ENCODE peak calls at places on chromosomes 3 and 15, in seven cellular contexts. X is activated naive CD8-positive, alpha-beta T cell treated with anti-CD3 and anti-CD28 coated beads, Interleukin-2, amount 50 U/mL, for 16 hours; D is pons; N is cardiac muscle cell; L is HEK293T; O is NCI-H345; I is amniotic stem cell. P is an unnamed sample.

GRCh38 chr3:135805752-135806151 is 159.8 kb upstream of the PPP2R3A start:
- DNase-seq in L (no peak), O (no peak), D (no peak), X (no peak), N (no peak), I (no peak), P (no peak)

GRCh38 chr3:25513642-25514266 is 85.7 kb downstream of the RARB start:
- DNase-seq in X (no peak), D (no peak), O (no peak), I (no peak), L (no peak), N (no peak), P (no peak)

GRCh38 chr15:49415638-49416037 is 7.4 kb upstream of the FGF7 start:
- DNase-seq in O (no peak), D (no peak), X (no peak), N (peak), L (no peak), I (peak), P (no peak)

GRCh38 chr15:83651541-83651940 is 2.4 kb upstream of the ADAMTSL3 start:
- DNase-seq in L (no peak), N (no peak), D (no peak), O (no peak), I (no peak), X (no peak), P (peak)

GRCh38 chr15:83833569-83833968 is 179.6 kb downstream of the ADAMTSL3 start:
- DNase-seq in N (no peak), D (no peak), I (no peak), L (no peak), X (no peak), O (no peak), P (no peak)

GRCh38 chr3:101533603-101533968 is 20.6 kb upstream of the SENP7 start:
- DNase-seq in N (no peak), X (no peak), I (no peak), O (no peak), L (no peak), D (no peak), P (no peak)

GRCh38 chr3:122572940-122573412 is 4.5 kb upstream of the PARP15 start:
- DNase-seq in O (no peak), N (peak), X (no peak), D (no peak), L (no peak), I (no peak), P (no peak)

GRCh38 chr3:28664123-28664522 is 315.5 kb upstream of the AZI2 start:
- DNase-seq in O (no peak), X (no peak), N (no peak), I (no peak), L (no peak), D (no peak), P (no peak)

GRCh38 chr15:71444866-71445590 is 329.8 kb downstream of the THSD4 start:
- DNase-seq in X (no peak), D (no peak), O (no peak), N (no peak), L (no peak), I (no peak), P (no peak)

GRCh38 chr3:49421890-49422378 is 339 bp downstream of the AMT start:
- DNase-seq in L (no peak), O (no peak), D (no peak), N (no peak), X (no peak), I (no peak), P (no peak)

GRCh38 chr15:55401786-55402246 is 6.3 kb downstream of the CCPG1 start:
- DNase-seq in L (no peak), D (no peak), X (no peak), O (no peak), N (no peak), I (no peak), P (no peak)

GRCh38 chr3:179133575-179133974 is 14.6 kb upstream of the PIK3CA start:
- DNase-seq in X (no peak), I (no peak), D (no peak), N (no peak), L (no peak), O (no peak), P (no peak)

GRCh38 chr3:160194438-160194837 is 30.8 kb upstream of the C3orf80 start:
- DNase-seq in L (no peak), D (no peak), N (no peak), X (no peak), O (no peak), I (no peak), P (no peak)

GRCh38 chr3:10957976-10958749 is 34.4 kb upstream of the SLC6A1 start:
- DNase-seq in D (no peak), I (no peak), L (no peak), N (peak), X (no peak), O (peak), P (no peak)